ENCODE peak calls at places on chromosomes 4 and X, in five cellular contexts. Y is PC-3, H is tibial nerve, D is esophagus muscularis mucosa, R is psoas muscle. W is an unnamed sample.

GRCh38 chr4:83320548-83320947 is 14.1 kb downstream of the HPSE start:
- DNase-seq in H (peak; percentile 23), D (peak; percentile 92), Y (peak; percentile 29), R (peak; percentile 70), W (peak; percentile 54)

GRCh38 chr4:152029631-152030030 is 268.8 kb upstream of the GATB start:
- DNase-seq in H (no peak), Y (no peak), R (no peak), D (no peak), W (no peak)

GRCh38 chrX:32582729-32583128 is 628.6 kb downstream of the DMD start:
- DNase-seq in Y (no peak), H (no peak), D (no peak), R (no peak), W (no peak)

GRCh38 chr4:3397128-3397527 is 44.6 kb upstream of the HGFAC start:
- DNase-seq in Y (no peak), R (no peak), H (no peak), D (no peak), W (no peak)

GRCh38 chr4:82358773-82359324 is 14.9 kb downstream of the HNRNPD start:
- DNase-seq in H (no peak), R (no peak), Y (no peak), D (no peak), W (no peak)

GRCh38 chr4:188988131-188988530 is 848.9 kb downstream of the TRIML1 start:
- DNase-seq in H (no peak), Y (no peak), D (no peak), R (no peak), W (no peak)

GRCh38 chr4:37441231-37442061 is 196.9 kb downstream of the NWD2 start:
- DNase-seq in H (no peak), Y (peak; percentile 78), D (no peak), R (no peak), W (peak; percentile 75)

GRCh38 chr4:189265515-189265914 is 675.2 kb upstream of the FRG1 start:
- DNase-seq in R (no peak), H (no peak), D (no peak), Y (no peak), W (no peak)

GRCh38 chr4:42397635-42398447 is 553 bp downstream of the SHISA3 start:
- DNase-seq in D (no peak), R (peak; percentile 61), H (no peak), Y (peak; percentile 21), W (no peak)

GRCh38 chr4:141134051-141134450 is 782 bp upstream of the RNF150 start:
- DNase-seq in Y (no peak), H (no peak), D (no peak), R (no peak), W (no peak)
- H3K4me3 ChIP-seq in Y (no peak overlapping the region), H (no peak overlapping the region), D (peak overlapping the region; percentile 88), R (no peak overlapping the region), W (no peak overlapping the region)

DNA sequence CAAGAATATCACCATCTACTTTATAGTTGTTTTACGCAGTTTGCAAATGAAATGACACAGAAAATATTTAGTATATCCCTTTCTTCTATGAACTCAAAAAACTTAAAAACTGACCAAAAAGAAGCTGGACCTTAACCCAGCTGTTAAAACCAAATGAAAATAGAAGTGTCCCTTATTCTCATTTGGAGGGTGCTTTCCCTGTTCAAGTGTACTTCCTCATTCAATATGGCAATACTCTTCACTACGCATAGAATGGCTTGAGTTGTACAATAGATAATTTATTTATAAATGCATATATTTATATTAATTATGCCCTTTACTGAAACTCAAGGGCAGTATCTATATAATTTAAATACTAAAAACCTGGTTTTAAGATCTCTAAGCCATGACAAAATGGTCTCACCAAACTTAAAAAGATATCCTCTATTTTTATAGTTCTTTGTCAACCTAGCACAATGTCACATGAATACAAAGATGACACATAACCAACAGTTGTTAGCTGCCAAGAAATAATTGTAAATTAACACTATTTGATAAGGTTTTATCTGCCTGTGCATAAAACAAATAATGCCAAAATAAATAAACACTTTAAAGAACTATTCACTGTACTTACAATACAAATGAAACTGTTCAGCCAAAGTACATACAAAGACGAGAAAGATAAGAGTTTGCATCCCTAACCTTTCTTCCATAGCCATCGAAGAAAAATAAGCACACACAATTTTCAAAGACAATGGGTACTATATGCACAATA is 25.2 kb downstream of the YTHDC1 start:
- DNase-seq in H (no peak), R (no peak), Y (no peak), D (no peak), W (no peak)
- H3K36me3 ChIP-seq in H (peaks cover 15% of the 10 kb centered on the region), R (peaks cover 100% of the 10 kb centered on the region), Y (peaks cover 54% of the 10 kb centered on the region), D (peaks cover 52% of the 10 kb centered on the region), W (peaks cover 11% of the 10 kb centered on the region)

GRCh38 chr4:78061939-78062603 is 4.9 kb downstream of the FRAS1 start:
- DNase-seq in Y (no peak), D (no peak), H (no peak), R (no peak), W (peak; percentile 83)
- TF ChIP-seq CTCF in Y (no peak), D (no peak), H (no peak), R (no peak), W (no peak)

GRCh38 chrX:375181-376036 is 11.3 kb downstream of the PPP2R3B start:
- DNase-seq in Y (no peak), D (no peak), H (no peak), R (peak; percentile 43), W (peak; percentile 35)
- H3K4me3 ChIP-seq in Y (no peak overlapping the region), D (no peak overlapping the region), H (no peak overlapping the region), R (no peak overlapping the region), W (no peak overlapping the region)